ENCODE peak calls at places on chromosomes 11 and 22, in nine cellular contexts. R, X, D, I, J, P, W, Y and C are unnamed samples.

GRCh38 chr11:117669616-117670015 is 127.4 kb downstream of the DSCAML1 start:
- DNase-seq in R (no peak), X (no peak), D (no peak), I (no peak), J (no peak), P (no peak), W (no peak), Y (no peak), C (no peak)

GRCh38 chr11:70788247-70789022 is 390.1 kb downstream of the CTTN start:
- DNase-seq in R (peak), X (no peak), D (peak), I (peak), J (peak), P (no peak), W (peak), Y (peak), C (no peak)

GRCh38 chr22:33515733-33516297 is 404.5 kb downstream of the LARGE1 start:
- DNase-seq in R (no peak), X (no peak), D (no peak), I (no peak), J (no peak), P (no peak), W (no peak), Y (no peak), C (no peak)

GRCh38 chr11:72762641-72763304 is 10.6 kb upstream of the ARAP1 start:
- DNase-seq in R (no peak), X (no peak), D (no peak), I (no peak), J (no peak), P (no peak), W (no peak), Y (no peak), C (no peak)

GRCh38 chr11:113841691-113842090 is 33.7 kb downstream of the USP28 start:
- DNase-seq in R (no peak), X (no peak), D (no peak), I (no peak), J (no peak), P (no peak), W (no peak), Y (no peak), C (no peak)

GRCh38 chr11:58525037-58525614 is 17.2 kb upstream of the OR5B21 start:
- DNase-seq in R (no peak), X (peak), D (no peak), I (no peak), J (no peak), P (no peak), W (no peak), Y (no peak), C (no peak)

GRCh38 chr22:22343603-22344276 is 99.2 kb downstream of the VPREB1 start:
- DNase-seq in R (no peak), X (no peak), D (no peak), I (no peak), J (no peak), P (no peak), W (no peak), Y (no peak), C (no peak)

GRCh38 chr22:43260818-43261217 is 73.9 kb upstream of the TTLL12 start:
- DNase-seq in R (no peak), X (no peak), D (no peak), I (no peak), J (no peak), P (no peak), W (no peak), Y (no peak), C (no peak)

GRCh38 chr11:22192642-22193347 is at the start of gene ANO5:
- DNase-seq in R (no peak), X (no peak), D (no peak), I (no peak), J (no peak), P (peak), W (peak), Y (no peak), C (peak)

GRCh38 chr22:32764330-32765116 is 37.0 kb upstream of the TIMP3 start:
- DNase-seq in R (peak), X (no peak), D (peak), I (no peak), J (peak), P (no peak), W (no peak), Y (peak), C (no peak)

GRCh38 chr11:110331626-110332025 is 35.2 kb upstream of the RDX start:
- DNase-seq in R (no peak), X (no peak), D (no peak), I (no peak), J (no peak), P (no peak), W (no peak), Y (no peak), C (no peak)